ENCODE peak calls at places on chromosomes 7 and 10, in five cellular contexts. O is GM10248, K is lower lobe of right lung, M is NCI-H1092, W is globus pallidus. I is an unnamed sample.

GRCh38 chr7:142870575-142871259 is 14.8 kb downstream of the TRPV6 start:
- DNase-seq in O (no peak), K (no peak), M (no peak), W (no peak), I (no peak)

GRCh38 chr7:131106681-131107342 is 220.9 kb upstream of the MKLN1 start:
- DNase-seq in O (no peak), K (peak; percentile 65), M (no peak), W (no peak), I (peak; percentile 23)

GRCh38 chr10:70564901-70565351 is 37.6 kb downstream of the PRF1 start:
- DNase-seq in O (no peak), K (no peak), M (no peak), W (no peak), I (no peak)

GRCh38 chr7:64672414-64672813 is 6.5 kb downstream of the ZNF107 start:
- DNase-seq in O (no peak), K (no peak), M (no peak), W (no peak), I (no peak)

GRCh38 chr10:88499569-88500470 is 83.3 kb downstream of the RNLS start:
- DNase-seq in O (no peak), K (no peak), M (no peak), W (no peak), I (no peak)

GRCh38 chr10:129897851-129898463 is 66.1 kb downstream of the EBF3 start:
- DNase-seq in O (no peak), K (no peak), M (no peak), W (no peak), I (no peak)

GRCh38 chr10:96548589-96548988 is 34.9 kb upstream of the TLL2 start:
- DNase-seq in O (no peak), K (no peak), M (no peak), W (no peak), I (no peak)

GRCh38 chr10:132833421-132834111 is 47.6 kb upstream of the NKX6-2 start:
- DNase-seq in O (no peak), K (no peak), M (no peak), W (no peak), I (no peak)

GRCh38 chr10:72954596-72955569 is at the start of gene PLA2G12B:
- DNase-seq in O (no peak), K (peak; percentile 77), M (peak; percentile 72), W (no peak), I (no peak)

GRCh38 chr10:103193820-103194529 is 903 bp upstream of the NT5C2 start:
- DNase-seq in O (peak; percentile 42), K (no peak), M (no peak), W (no peak), I (no peak)

GRCh38 chr7:136523581-136523980 is 344.9 kb upstream of the CHRM2 start:
- DNase-seq in O (no peak), K (no peak), M (no peak), W (no peak), I (no peak)

GRCh38 chr10:11098628-11099027 is 81.0 kb downstream of the CELF2 start:
- DNase-seq in O (no peak), K (no peak), M (no peak), W (no peak), I (no peak)

GRCh38 chr10:18098201-18098600 is 42.0 kb upstream of the CACNB2 start:
- DNase-seq in O (no peak), K (no peak), M (no peak), W (no peak), I (no peak)

GRCh38 chr10:128419466-128420019 is 293.3 kb upstream of the MKI67 start:
- DNase-seq in O (no peak), K (no peak), M (no peak), W (no peak), I (no peak)

GRCh38 chr7:80231719-80232118 is 97.1 kb downstream of the GNAI1 start:
- DNase-seq in O (no peak), K (no peak), M (no peak), W (no peak), I (no peak)

GRCh38 chr7:47392241-47392759 is 189.6 kb downstream of the TNS3 start:
- DNase-seq in O (no peak), K (no peak), M (no peak), W (peak; percentile 46), I (no peak)

GRCh38 chr10:129728246-129728820 is 235.7 kb downstream of the EBF3 start:
- DNase-seq in O (no peak), K (no peak), M (no peak), W (no peak), I (no peak)

GRCh38 chr7:157412021-157412443 is 75.2 kb downstream of the DNAJB6 start:
- DNase-seq in O (no peak), K (peak; percentile 17), M (no peak), W (no peak), I (no peak)

GRCh38 chr10:84412482-84412881 is 84.1 kb downstream of the CCSER2 start:
- DNase-seq in O (no peak), K (no peak), M (no peak), W (no peak), I (no peak)

GRCh38 chr7:117548035-117548434 is 68.2 kb downstream of the CFTR start:
- DNase-seq in O (no peak), K (no peak), M (no peak), W (no peak), I (no peak)

GRCh38 chr10:59337254-59337653 is 25.1 kb downstream of the FAM13C start:
- DNase-seq in O (no peak), K (no peak), M (no peak), W (peak; percentile 87), I (peak; percentile 91)

I was measured in T47D.